ENCODE peak calls at places on chromosomes 5 and 9, in seven cellular contexts. V is GM12878, O is PC-9, J is A673, Z is PC-3, I is Peyer's patch, D is sigmoid colon. T is an unnamed sample.

GRCh38 chr5:10409504-10409903 is 32.2 kb upstream of the ROPN1L start:
- DNase-seq in J (no peak), I (no peak), O (no peak), Z (no peak), D (no peak), V (no peak), T (no peak)

GRCh38 chr9:108836771-108837170 is 19.0 kb downstream of the ACTL7B start:
- DNase-seq in J (no peak), I (no peak), Z (peak), D (no peak), O (no peak), V (no peak), T (no peak)

GRCh38 chr5:166624573-166624972 is 1666.9 kb upstream of the WWC1 start:
- DNase-seq in V (no peak), O (no peak), I (no peak), D (no peak), J (no peak), Z (no peak), T (peak)

GRCh38 chr5:160083012-160083436 is 36.2 kb downstream of the PWWP2A start:
- DNase-seq in I (no peak), V (no peak), Z (peak), O (peak), J (peak), D (no peak), T (peak)

GRCh38 chr5:111337688-111338087 is 113.5 kb downstream of the CAMK4 start:
- DNase-seq in O (no peak), V (peak), J (no peak), I (no peak), Z (no peak), D (no peak), T (no peak)

GRCh38 chr9:27351438-27351837 is 54.5 kb upstream of the EQTN start:
- DNase-seq in Z (no peak), O (no peak), I (no peak), D (peak), V (no peak), J (no peak), T (peak)

GRCh38 chr5:107519900-107520354 is 150.8 kb downstream of the EFNA5 start:
- DNase-seq in V (peak), D (no peak), J (no peak), I (no peak), Z (peak), O (peak), T (peak)

GRCh38 chr5:124755565-124755964 is 9.1 kb upstream of the ZNF608 start:
- DNase-seq in J (peak), V (no peak), I (no peak), Z (no peak), O (no peak), D (no peak), T (peak)

GRCh38 chr5:39933061-39933460 is 508.3 kb upstream of the DAB2 start:
- DNase-seq in O (no peak), J (no peak), V (no peak), I (no peak), Z (no peak), D (no peak), T (no peak)

GRCh38 chr5:170971-171800 is 20.1 kb upstream of the LRRC14B start:
- DNase-seq in V (no peak), J (no peak), I (peak), Z (no peak), O (no peak), D (peak), T (no peak)

DNA sequence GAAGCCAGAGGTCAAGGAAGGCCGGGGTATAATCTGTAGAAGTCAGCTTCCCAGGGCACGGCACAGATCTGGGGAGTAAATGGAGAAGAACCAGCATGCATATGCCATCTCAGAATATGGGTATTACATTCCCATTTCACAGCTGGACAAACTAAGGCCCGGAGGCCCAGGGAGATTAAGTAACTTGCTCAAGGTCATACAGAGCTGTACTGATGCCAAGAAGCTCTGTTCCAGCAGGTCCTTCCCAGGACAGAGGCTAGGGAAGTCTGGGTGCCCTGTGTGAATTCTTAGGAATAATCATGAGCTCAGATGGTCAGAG is 19.2 kb downstream of the COL27A1 start:
- DNase-seq in O (no peak), D (no peak), Z (no peak), I (no peak), J (no peak), V (no peak), T (no peak)
- H3K27ac ChIP-seq in O (no peak), D (peak), Z (no peak), I (peak), J (no peak), V (no peak), T (peak)

GRCh38 chr9:88387733-88388202 is 476 bp upstream of the SPIN1 start:
- DNase-seq in V (no peak), I (peak), Z (peak), O (no peak), D (peak), J (peak), T (peak)
- TF ChIP-seq CTCF in V (no peak), I (no peak), Z (no peak), O (no peak), D (no peak), J (no peak), T (no peak)

GRCh38 chr9:131280660-131281059 is 4.3 kb upstream of the FAM78A start:
- DNase-seq in Z (no peak), D (no peak), J (no peak), I (no peak), V (no peak), O (no peak), T (no peak)

GRCh38 chr9:131284856-131285255 is 4.7 kb upstream of the PLPP7 start:
- DNase-seq in J (no peak), D (no peak), V (no peak), I (no peak), O (no peak), Z (no peak), T (no peak)

GRCh38 chr9:131281119-131281965 is 5.0 kb upstream of the FAM78A start:
- DNase-seq in I (peak), Z (no peak), D (no peak), J (no peak), O (no peak), V (no peak), T (no peak)

GRCh38 chr9:131282175-131282574 is 5.9 kb upstream of the FAM78A start:
- DNase-seq in Z (no peak), O (no peak), D (no peak), J (no peak), V (no peak), I (no peak), T (no peak)

GRCh38 chr9:131282688-131283422 is 6.5 kb upstream of the FAM78A start:
- DNase-seq in D (no peak), J (no peak), I (no peak), V (no peak), Z (no peak), O (no peak), T (peak)
- H3K4me3 ChIP-seq in D (peak), J (peak), I (peak), V (no peak), Z (no peak), O (no peak), T (no peak)

GRCh38 chr9:88197781-88198345 is 59.6 kb upstream of the SPATA31C2 start:
- DNase-seq in Z (peak), V (no peak), O (peak), D (no peak), I (no peak), J (peak), T (peak)
- H3K27ac ChIP-seq in Z (peak), V (no peak), O (peak), D (peak), I (no peak), J (peak), T (peak)

GRCh38 chr5:157971466-157972324 is 112.8 kb upstream of the CLINT1 start:
- DNase-seq in O (no peak), Z (no peak), I (no peak), D (peak), J (no peak), V (no peak), T (peak)
- TF ChIP-seq CTCF in O (no peak), Z (no peak), I (no peak), D (no peak), J (no peak), V (no peak), T (no peak)

GRCh38 chr9:71519098-71519497 is 249.2 kb downstream of the CEMIP2 start:
- DNase-seq in O (no peak), D (no peak), I (no peak), J (no peak), Z (no peak), V (no peak), T (no peak)
- H3K4me3 ChIP-seq in O (no peak), D (no peak), I (no peak), J (no peak), Z (no peak), V (no peak), T (no peak)

GRCh38 chr5:139699352-139699751 is 51.2 kb downstream of the CXXC5 start:
- DNase-seq in D (peak), I (no peak), V (no peak), J (no peak), Z (no peak), O (no peak), T (no peak)
- H3K27ac ChIP-seq in D (peak), I (no peak), V (no peak), J (peak), Z (no peak), O (no peak), T (no peak)

DNA sequence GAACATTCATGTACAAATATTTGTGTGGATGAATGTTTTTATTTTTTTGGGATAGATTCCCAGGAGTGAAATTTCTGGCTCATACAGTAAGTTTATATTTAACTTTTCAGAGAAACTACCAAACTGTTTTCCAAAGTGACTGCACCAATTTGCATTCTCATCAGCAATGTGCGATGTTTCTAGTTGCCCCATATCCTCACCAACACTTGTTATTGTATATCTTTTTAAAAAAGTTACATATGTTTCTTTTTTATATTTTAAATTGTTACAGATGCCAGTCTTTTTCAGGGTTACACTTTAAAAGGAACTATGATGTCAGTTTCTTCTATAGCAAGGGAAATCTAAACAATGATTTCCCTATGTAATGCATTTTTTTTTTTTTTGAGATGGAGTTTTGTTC is 49.1 kb upstream of the SEMA4D start:
- DNase-seq in D (no peak), V (no peak), Z (no peak), O (no peak), I (no peak), J (no peak), T (no peak)
- TF ChIP-seq CTCF in D (no peak), V (no peak), Z (no peak), O (no peak), I (no peak), J (no peak), T (no peak)